ENCODE peak calls at places on chromosome 1, in eight cellular contexts. Z is effector CD8-positive, alpha-beta T cell; E is EL; A is stimulated activated CD4-positive, alpha-beta T cell treated with anti-CD3 and anti-CD28 coated beads, Interleukin-1b, Interleukin-23, amount 100 ng/mL, for 4 hours; I is activated CD4-positive, alpha-beta T cell treated with anti-CD3 and anti-CD28 coated beads for 1 hour; B is HS-5; K is NCI-H2107; T is stimulated activated CD8-positive, alpha-beta memory T cell treated with anti-CD3 and anti-CD28 coated beads, Interleukin-15, amount 100 ng/mL, for 24 hours. V is an unnamed sample.

GRCh38 chr1:162018418-162018817 is 5.3 kb downstream of the OLFML2B start:
- DNase-seq in Z (no peak), E (no peak), A (no peak), I (no peak), B (no peak), K (no peak), T (no peak), V (no peak)

GRCh38 chr1:10643607-10644306 is 152.7 kb downstream of the CASZ1 start:
- DNase-seq in Z (no peak), E (no peak), A (no peak), I (no peak), B (no peak), K (no peak), T (no peak), V (no peak)

GRCh38 chr1:2208309-2209239 is 14.0 kb upstream of the FAAP20 start:
- DNase-seq in Z (no peak), E (peak), A (no peak), I (no peak), B (no peak), K (no peak), T (no peak), V (no peak)

GRCh38 chr1:11736746-11737639 is 1.1 kb downstream of the AGTRAP start:
- DNase-seq in Z (peak), E (peak), A (peak), I (no peak), B (peak), K (no peak), T (no peak), V (no peak)

GRCh38 chr1:172451002-172451443 is 7.2 kb upstream of the PIGC start:
- DNase-seq in Z (no peak), E (peak), A (no peak), I (no peak), B (no peak), K (no peak), T (no peak), V (no peak)

GRCh38 chr1:53311104-53311908 is 16.6 kb downstream of the LRP8 start:
- DNase-seq in Z (no peak), E (no peak), A (no peak), I (no peak), B (no peak), K (no peak), T (no peak), V (no peak)

GRCh38 chr1:41558761-41559171 is 74.3 kb upstream of the EDN2 start:
- DNase-seq in Z (no peak), E (no peak), A (no peak), I (no peak), B (no peak), K (no peak), T (no peak), V (no peak)

GRCh38 chr1:153400244-153400643 is 9.4 kb upstream of the S100A8 start:
- DNase-seq in Z (no peak), E (no peak), A (no peak), I (no peak), B (no peak), K (peak), T (no peak), V (no peak)

GRCh38 chr1:212467843-212468482 is 35.2 kb downstream of the NENF start:
- DNase-seq in Z (no peak), E (peak), A (no peak), I (no peak), B (no peak), K (no peak), T (no peak), V (no peak)

GRCh38 chr1:54716299-54717047 is 812 bp downstream of the TTC4 start:
- DNase-seq in Z (no peak), E (peak), A (no peak), I (no peak), B (peak), K (no peak), T (no peak), V (no peak)

GRCh38 chr1:29651684-29652665 is 415.7 kb downstream of the PTPRU start:
- DNase-seq in Z (no peak), E (no peak), A (no peak), I (no peak), B (no peak), K (no peak), T (no peak), V (no peak)

GRCh38 chr1:228344631-228345072 is 62.0 kb downstream of the TRIM11 start:
- DNase-seq in Z (no peak), E (peak), A (no peak), I (no peak), B (no peak), K (no peak), T (no peak), V (no peak)

GRCh38 chr1:33181906-33182305 is at the start of gene TRIM62:
- DNase-seq in Z (peak), E (peak), A (peak), I (peak), B (no peak), K (peak), T (peak), V (peak)

GRCh38 chr1:107677674-107678073 is 287.3 kb downstream of the VAV3 start:
- DNase-seq in Z (no peak), E (no peak), A (no peak), I (no peak), B (no peak), K (no peak), T (no peak), V (no peak)

GRCh38 chr1:20903452-20903851 is 116.3 kb upstream of the HP1BP3 start:
- DNase-seq in Z (no peak), E (no peak), A (no peak), I (no peak), B (no peak), K (no peak), T (no peak), V (no peak)

V was measured in esophagus squamous epithelium.